ENCODE peak calls at places on chromosomes 7 and 10, in five cellular contexts. One of them, this sample, is unnamed.

GRCh38 chr10:62870866-62871265 is 54.7 kb upstream of the EGR2 start:
- DNase-seq in endothelial cell: no peak
- DNase-seq in kidney glomerular epithelial cell: no peak
- DNase-seq in frontal cortex: no peak
- DNase-seq in CD8-positive, alpha-beta memory T cell: no peak
- DNase-seq in this sample: no peak

GRCh38 chr10:58068809-58069208 is 198.9 kb downstream of the IPMK start:
- DNase-seq in kidney glomerular epithelial cell: no peak
- DNase-seq in frontal cortex: no peak
- DNase-seq in CD8-positive, alpha-beta memory T cell: no peak
- DNase-seq in endothelial cell: no peak
- DNase-seq in this sample: no peak

GRCh38 chr7:96870201-96870600 is 135.2 kb upstream of the DLX6 start:
- DNase-seq in kidney glomerular epithelial cell: no peak
- DNase-seq in frontal cortex: no peak
- DNase-seq in endothelial cell: no peak
- DNase-seq in CD8-positive, alpha-beta memory T cell: no peak
- DNase-seq in this sample: no peak

GRCh38 chr10:63166742-63167258 is 33.7 kb downstream of the NRBF2 start:
- DNase-seq in CD8-positive, alpha-beta memory T cell: peak
- DNase-seq in frontal cortex: peak
- DNase-seq in kidney glomerular epithelial cell: peak
- DNase-seq in endothelial cell: peak
- DNase-seq in this sample: no peak

GRCh38 chr7:136526408-136527105 is 341.9 kb upstream of the CHRM2 start:
- DNase-seq in CD8-positive, alpha-beta memory T cell: no peak
- DNase-seq in frontal cortex: no peak
- DNase-seq in endothelial cell: no peak
- DNase-seq in kidney glomerular epithelial cell: no peak
- DNase-seq in this sample: no peak

GRCh38 chr7:100471021-100471420 is 7.0 kb upstream of the SPACDR start:
- DNase-seq in endothelial cell: no peak
- DNase-seq in CD8-positive, alpha-beta memory T cell: no peak
- DNase-seq in kidney glomerular epithelial cell: no peak
- DNase-seq in frontal cortex: no peak
- DNase-seq in this sample: no peak

GRCh38 chr7:150464962-150465361 is 14.5 kb downstream of the GIMAP8 start:
- DNase-seq in CD8-positive, alpha-beta memory T cell: no peak
- DNase-seq in kidney glomerular epithelial cell: no peak
- DNase-seq in endothelial cell: no peak
- DNase-seq in frontal cortex: no peak
- DNase-seq in this sample: no peak

GRCh38 chr7:108311446-108312168 is 144.6 kb downstream of the NRCAM start:
- DNase-seq in kidney glomerular epithelial cell: peak
- DNase-seq in CD8-positive, alpha-beta memory T cell: no peak
- DNase-seq in endothelial cell: no peak
- DNase-seq in frontal cortex: no peak
- DNase-seq in this sample: no peak

GRCh38 chr10:31147220-31147608 is 115.5 kb upstream of the ZNF438 start:
- DNase-seq in endothelial cell: no peak
- DNase-seq in frontal cortex: no peak
- DNase-seq in CD8-positive, alpha-beta memory T cell: no peak
- DNase-seq in kidney glomerular epithelial cell: no peak
- DNase-seq in this sample: no peak

GRCh38 chr10:94205370-94205930 is 157.3 kb downstream of the NOC3L start:
- DNase-seq in endothelial cell: no peak
- DNase-seq in kidney glomerular epithelial cell: no peak
- DNase-seq in frontal cortex: no peak
- DNase-seq in CD8-positive, alpha-beta memory T cell: no peak
- DNase-seq in this sample: no peak

GRCh38 chr10:3805791-3806381 is 20.9 kb upstream of the KLF6 start:
- DNase-seq in endothelial cell: no peak
- DNase-seq in frontal cortex: no peak
- DNase-seq in CD8-positive, alpha-beta memory T cell: no peak
- DNase-seq in kidney glomerular epithelial cell: peak
- DNase-seq in this sample: no peak

GRCh38 chr7:106064836-106065559 is 47.1 kb downstream of the SYPL1 start:
- DNase-seq in endothelial cell: no peak
- DNase-seq in kidney glomerular epithelial cell: peak
- DNase-seq in CD8-positive, alpha-beta memory T cell: no peak
- DNase-seq in frontal cortex: peak
- DNase-seq in this sample: peak

GRCh38 chr10:98045785-98046389 is 15.5 kb upstream of the CRTAC1 start:
- DNase-seq in CD8-positive, alpha-beta memory T cell: peak
- DNase-seq in frontal cortex: no peak
- DNase-seq in endothelial cell: peak
- DNase-seq in kidney glomerular epithelial cell: peak
- DNase-seq in this sample: peak

GRCh38 chr7:105353752-105354328 is 34.9 kb downstream of the SRPK2 start:
- DNase-seq in CD8-positive, alpha-beta memory T cell: no peak
- DNase-seq in kidney glomerular epithelial cell: no peak
- DNase-seq in endothelial cell: no peak
- DNase-seq in frontal cortex: no peak
- DNase-seq in this sample: no peak

GRCh38 chr10:110794808-110795207 is 76.9 kb upstream of the PDCD4 start:
- DNase-seq in endothelial cell: no peak
- DNase-seq in kidney glomerular epithelial cell: no peak
- DNase-seq in frontal cortex: peak
- DNase-seq in CD8-positive, alpha-beta memory T cell: no peak
- DNase-seq in this sample: no peak

GRCh38 chr7:148912758-148913541 is 28.9 kb upstream of the EZH2 start:
- DNase-seq in endothelial cell: no peak
- DNase-seq in frontal cortex: no peak
- DNase-seq in CD8-positive, alpha-beta memory T cell: peak
- DNase-seq in kidney glomerular epithelial cell: no peak
- DNase-seq in this sample: no peak

GRCh38 chr7:90488220-90488619 is 18.8 kb downstream of the PTTG1IP2 start:
- DNase-seq in kidney glomerular epithelial cell: no peak
- DNase-seq in frontal cortex: no peak
- DNase-seq in CD8-positive, alpha-beta memory T cell: no peak
- DNase-seq in endothelial cell: no peak
- DNase-seq in this sample: no peak

GRCh38 chr7:51101111-51101757 is 215.4 kb downstream of the COBL start:
- DNase-seq in endothelial cell: no peak
- DNase-seq in frontal cortex: no peak
- DNase-seq in kidney glomerular epithelial cell: no peak
- DNase-seq in CD8-positive, alpha-beta memory T cell: no peak
- DNase-seq in this sample: no peak

GRCh38 chr7:130566168-130566897 is 74.4 kb downstream of the MEST start:
- DNase-seq in CD8-positive, alpha-beta memory T cell: no peak
- DNase-seq in frontal cortex: no peak
- DNase-seq in endothelial cell: no peak
- DNase-seq in kidney glomerular epithelial cell: no peak
- DNase-seq in this sample: no peak

GRCh38 chr7:70193514-70193913 is 595.2 kb downstream of the AUTS2 start:
- DNase-seq in frontal cortex: no peak
- DNase-seq in endothelial cell: no peak
- DNase-seq in kidney glomerular epithelial cell: peak
- DNase-seq in CD8-positive, alpha-beta memory T cell: no peak
- DNase-seq in this sample: no peak

GRCh38 chr7:70259497-70259896 is 661.2 kb downstream of the AUTS2 start:
- DNase-seq in frontal cortex: no peak
- DNase-seq in kidney glomerular epithelial cell: no peak
- DNase-seq in CD8-positive, alpha-beta memory T cell: no peak
- DNase-seq in endothelial cell: no peak
- DNase-seq in this sample: no peak

GRCh38 chr10:60661627-60662026 is 116.7 kb upstream of the CDK1 start:
- DNase-seq in CD8-positive, alpha-beta memory T cell: no peak
- DNase-seq in kidney glomerular epithelial cell: peak
- DNase-seq in endothelial cell: no peak
- DNase-seq in frontal cortex: no peak
- DNase-seq in this sample: no peak

GRCh38 chr10:24730811-24731210 is 7.1 kb upstream of the ARHGAP21 start:
- DNase-seq in kidney glomerular epithelial cell: no peak
- DNase-seq in endothelial cell: no peak
- DNase-seq in frontal cortex: no peak
- DNase-seq in CD8-positive, alpha-beta memory T cell: no peak
- DNase-seq in this sample: no peak

GRCh38 chr10:1538531-1539061 is 198.7 kb downstream of the ADARB2 start:
- DNase-seq in kidney glomerular epithelial cell: no peak
- DNase-seq in CD8-positive, alpha-beta memory T cell: no peak
- DNase-seq in frontal cortex: no peak
- DNase-seq in endothelial cell: no peak
- DNase-seq in this sample: no peak

GRCh38 chr7:94660006-94660405 is 4.1 kb upstream of the SGCE start:
- DNase-seq in CD8-positive, alpha-beta memory T cell: no peak
- DNase-seq in frontal cortex: no peak
- DNase-seq in endothelial cell: no peak
- DNase-seq in kidney glomerular epithelial cell: no peak
- DNase-seq in this sample: no peak

GRCh38 chr10:71752391-71753090 is 20.8 kb downstream of the VSIR start:
- DNase-seq in frontal cortex: no peak
- DNase-seq in endothelial cell: no peak
- DNase-seq in CD8-positive, alpha-beta memory T cell: peak
- DNase-seq in kidney glomerular epithelial cell: no peak
- DNase-seq in this sample: no peak

GRCh38 chr7:123783820-123784219 is 35.0 kb upstream of the WASL start:
- DNase-seq in endothelial cell: no peak
- DNase-seq in kidney glomerular epithelial cell: no peak
- DNase-seq in frontal cortex: no peak
- DNase-seq in CD8-positive, alpha-beta memory T cell: no peak
- DNase-seq in this sample: no peak